ENCODE peak calls at places on chromosomes 5 and 9, in seven cellular contexts. One of them, this sample, is unnamed.

GRCh38 chr5:204966-205670 is 12.8 kb downstream of the CCDC127 start:
- DNase-seq in heart left ventricle: no peak
- DNase-seq in astrocyte: no peak
- DNase-seq in 8988T: no peak
- DNase-seq in stimulated activated CD8-positive, alpha-beta memory T cell treated with anti-CD3 and anti-CD28 coated beads, Interleukin-7, amount 100 ng/mL, for 24 hours: no peak
- DNase-seq in brain microvascular endothelial cell: no peak
- DNase-seq in Caki2: no peak
- DNase-seq in this sample: no peak

GRCh38 chr5:42848545-42848944 is 36.9 kb upstream of the SELENOP start:
- DNase-seq in heart left ventricle: no peak
- DNase-seq in astrocyte: no peak
- DNase-seq in 8988T: no peak
- DNase-seq in stimulated activated CD8-positive, alpha-beta memory T cell treated with anti-CD3 and anti-CD28 coated beads, Interleukin-7, amount 100 ng/mL, for 24 hours: no peak
- DNase-seq in brain microvascular endothelial cell: no peak
- DNase-seq in Caki2: no peak
- DNase-seq in this sample: no peak

GRCh38 chr5:178304761-178305645 is 72.4 kb upstream of the PHYKPL start:
- DNase-seq in heart left ventricle: no peak
- DNase-seq in astrocyte: no peak
- DNase-seq in 8988T: no peak
- DNase-seq in stimulated activated CD8-positive, alpha-beta memory T cell treated with anti-CD3 and anti-CD28 coated beads, Interleukin-7, amount 100 ng/mL, for 24 hours: no peak
- DNase-seq in brain microvascular endothelial cell: no peak
- DNase-seq in Caki2: no peak
- DNase-seq in this sample: no peak

GRCh38 chr5:120735076-120735475 is 271.0 kb downstream of the PRR16 start:
- DNase-seq in heart left ventricle: no peak
- DNase-seq in astrocyte: no peak
- DNase-seq in 8988T: no peak
- DNase-seq in stimulated activated CD8-positive, alpha-beta memory T cell treated with anti-CD3 and anti-CD28 coated beads, Interleukin-7, amount 100 ng/mL, for 24 hours: no peak
- DNase-seq in brain microvascular endothelial cell: no peak
- DNase-seq in Caki2: no peak
- DNase-seq in this sample: no peak

GRCh38 chr9:71446499-71447411 is 321.6 kb downstream of the CEMIP2 start:
- DNase-seq in heart left ventricle: peak
- DNase-seq in astrocyte: peak
- DNase-seq in 8988T: no peak
- DNase-seq in stimulated activated CD8-positive, alpha-beta memory T cell treated with anti-CD3 and anti-CD28 coated beads, Interleukin-7, amount 100 ng/mL, for 24 hours: peak
- DNase-seq in brain microvascular endothelial cell: peak
- DNase-seq in Caki2: peak
- DNase-seq in this sample: peak

GRCh38 chr5:130189961-130190360 is 285.7 kb downstream of the CHSY3 start:
- DNase-seq in heart left ventricle: no peak
- DNase-seq in astrocyte: no peak
- DNase-seq in 8988T: no peak
- DNase-seq in stimulated activated CD8-positive, alpha-beta memory T cell treated with anti-CD3 and anti-CD28 coated beads, Interleukin-7, amount 100 ng/mL, for 24 hours: no peak
- DNase-seq in brain microvascular endothelial cell: no peak
- DNase-seq in Caki2: no peak
- DNase-seq in this sample: no peak

GRCh38 chr9:98080346-98080745 is 23.8 kb downstream of the NANS start:
- DNase-seq in heart left ventricle: no peak
- DNase-seq in astrocyte: no peak
- DNase-seq in 8988T: no peak
- DNase-seq in stimulated activated CD8-positive, alpha-beta memory T cell treated with anti-CD3 and anti-CD28 coated beads, Interleukin-7, amount 100 ng/mL, for 24 hours: no peak
- DNase-seq in brain microvascular endothelial cell: no peak
- DNase-seq in Caki2: no peak
- DNase-seq in this sample: no peak

GRCh38 chr5:173920024-173920753 is 32.0 kb downstream of the CPEB4 start:
- DNase-seq in heart left ventricle: no peak
- DNase-seq in astrocyte: peak
- DNase-seq in 8988T: no peak
- DNase-seq in stimulated activated CD8-positive, alpha-beta memory T cell treated with anti-CD3 and anti-CD28 coated beads, Interleukin-7, amount 100 ng/mL, for 24 hours: no peak
- DNase-seq in brain microvascular endothelial cell: no peak
- DNase-seq in Caki2: no peak
- DNase-seq in this sample: no peak

GRCh38 chr9:70986984-70987383 is 134.4 kb downstream of the TRPM3 start:
- DNase-seq in heart left ventricle: no peak
- DNase-seq in astrocyte: no peak
- DNase-seq in 8988T: no peak
- DNase-seq in stimulated activated CD8-positive, alpha-beta memory T cell treated with anti-CD3 and anti-CD28 coated beads, Interleukin-7, amount 100 ng/mL, for 24 hours: no peak
- DNase-seq in brain microvascular endothelial cell: no peak
- DNase-seq in Caki2: no peak
- DNase-seq in this sample: no peak

GRCh38 chr5:61732376-61732775 is 400.3 kb downstream of the ZSWIM6 start:
- DNase-seq in heart left ventricle: no peak
- DNase-seq in astrocyte: peak
- DNase-seq in 8988T: no peak
- DNase-seq in stimulated activated CD8-positive, alpha-beta memory T cell treated with anti-CD3 and anti-CD28 coated beads, Interleukin-7, amount 100 ng/mL, for 24 hours: no peak
- DNase-seq in brain microvascular endothelial cell: no peak
- DNase-seq in Caki2: no peak
- DNase-seq in this sample: no peak

GRCh38 chr5:138972230-138972629 is 97.1 kb upstream of the LRRTM2 start:
- DNase-seq in heart left ventricle: no peak
- DNase-seq in astrocyte: no peak
- DNase-seq in 8988T: no peak
- DNase-seq in stimulated activated CD8-positive, alpha-beta memory T cell treated with anti-CD3 and anti-CD28 coated beads, Interleukin-7, amount 100 ng/mL, for 24 hours: no peak
- DNase-seq in brain microvascular endothelial cell: no peak
- DNase-seq in Caki2: no peak
- DNase-seq in this sample: no peak

GRCh38 chr5:21806943-21807342 is 1046.2 kb downstream of the CDH12 start:
- DNase-seq in heart left ventricle: no peak
- DNase-seq in astrocyte: no peak
- DNase-seq in 8988T: no peak
- DNase-seq in stimulated activated CD8-positive, alpha-beta memory T cell treated with anti-CD3 and anti-CD28 coated beads, Interleukin-7, amount 100 ng/mL, for 24 hours: no peak
- DNase-seq in brain microvascular endothelial cell: peak
- DNase-seq in Caki2: peak
- DNase-seq in this sample: no peak

GRCh38 chr5:150640311-150641005 is at the start of gene SYNPO:
- DNase-seq in heart left ventricle: peak
- DNase-seq in astrocyte: peak
- DNase-seq in 8988T: no peak
- DNase-seq in stimulated activated CD8-positive, alpha-beta memory T cell treated with anti-CD3 and anti-CD28 coated beads, Interleukin-7, amount 100 ng/mL, for 24 hours: no peak
- DNase-seq in brain microvascular endothelial cell: peak
- DNase-seq in Caki2: peak
- DNase-seq in this sample: peak

GRCh38 chr5:75463726-75464125 is 47.7 kb downstream of the CERT1 start:
- DNase-seq in heart left ventricle: no peak
- DNase-seq in astrocyte: no peak
- DNase-seq in 8988T: no peak
- DNase-seq in stimulated activated CD8-positive, alpha-beta memory T cell treated with anti-CD3 and anti-CD28 coated beads, Interleukin-7, amount 100 ng/mL, for 24 hours: no peak
- DNase-seq in brain microvascular endothelial cell: no peak
- DNase-seq in Caki2: peak
- DNase-seq in this sample: no peak

GRCh38 chr9:131666029-131666428 is 73.8 kb downstream of the RAPGEF1 start:
- DNase-seq in heart left ventricle: no peak
- DNase-seq in astrocyte: no peak
- DNase-seq in 8988T: no peak
- DNase-seq in stimulated activated CD8-positive, alpha-beta memory T cell treated with anti-CD3 and anti-CD28 coated beads, Interleukin-7, amount 100 ng/mL, for 24 hours: no peak
- DNase-seq in brain microvascular endothelial cell: no peak
- DNase-seq in Caki2: no peak
- DNase-seq in this sample: no peak

GRCh38 chr5:66821626-66822429 is 225.6 kb downstream of the MAST4 start:
- DNase-seq in heart left ventricle: no peak
- DNase-seq in astrocyte: no peak
- DNase-seq in 8988T: no peak
- DNase-seq in stimulated activated CD8-positive, alpha-beta memory T cell treated with anti-CD3 and anti-CD28 coated beads, Interleukin-7, amount 100 ng/mL, for 24 hours: peak
- DNase-seq in brain microvascular endothelial cell: no peak
- DNase-seq in Caki2: no peak
- DNase-seq in this sample: no peak

GRCh38 chr5:142713151-142713706 is 27.3 kb upstream of the FGF1 start:
- DNase-seq in heart left ventricle: peak
- DNase-seq in astrocyte: peak
- DNase-seq in 8988T: no peak
- DNase-seq in stimulated activated CD8-positive, alpha-beta memory T cell treated with anti-CD3 and anti-CD28 coated beads, Interleukin-7, amount 100 ng/mL, for 24 hours: peak
- DNase-seq in brain microvascular endothelial cell: peak
- DNase-seq in Caki2: peak
- DNase-seq in this sample: peak

GRCh38 chr5:90289837-90290236 is 119.7 kb downstream of the CETN3 start:
- DNase-seq in heart left ventricle: no peak
- DNase-seq in astrocyte: no peak
- DNase-seq in 8988T: no peak
- DNase-seq in stimulated activated CD8-positive, alpha-beta memory T cell treated with anti-CD3 and anti-CD28 coated beads, Interleukin-7, amount 100 ng/mL, for 24 hours: no peak
- DNase-seq in brain microvascular endothelial cell: no peak
- DNase-seq in Caki2: no peak
- DNase-seq in this sample: no peak

GRCh38 chr9:124016152-124017063 is 4.8 kb downstream of the LHX2 start:
- DNase-seq in heart left ventricle: no peak
- DNase-seq in astrocyte: no peak
- DNase-seq in 8988T: no peak
- DNase-seq in stimulated activated CD8-positive, alpha-beta memory T cell treated with anti-CD3 and anti-CD28 coated beads, Interleukin-7, amount 100 ng/mL, for 24 hours: no peak
- DNase-seq in brain microvascular endothelial cell: no peak
- DNase-seq in Caki2: no peak
- DNase-seq in this sample: peak

GRCh38 chr5:135056316-135057030 is 22.4 kb upstream of the PITX1 start:
- DNase-seq in heart left ventricle: no peak
- DNase-seq in astrocyte: no peak
- DNase-seq in 8988T: no peak
- DNase-seq in stimulated activated CD8-positive, alpha-beta memory T cell treated with anti-CD3 and anti-CD28 coated beads, Interleukin-7, amount 100 ng/mL, for 24 hours: no peak
- DNase-seq in brain microvascular endothelial cell: no peak
- DNase-seq in Caki2: no peak
- DNase-seq in this sample: no peak

GRCh38 chr9:136886610-136887597 is 588 bp downstream of the TRAF2 start:
- DNase-seq in heart left ventricle: no peak
- DNase-seq in astrocyte: no peak
- DNase-seq in 8988T: peak
- DNase-seq in stimulated activated CD8-positive, alpha-beta memory T cell treated with anti-CD3 and anti-CD28 coated beads, Interleukin-7, amount 100 ng/mL, for 24 hours: no peak
- DNase-seq in brain microvascular endothelial cell: no peak
- DNase-seq in Caki2: peak
- DNase-seq in this sample: peak

GRCh38 chr5:9173281-9174048 is 372.4 kb downstream of the SEMA5A start:
- DNase-seq in heart left ventricle: no peak
- DNase-seq in astrocyte: peak
- DNase-seq in 8988T: no peak
- DNase-seq in stimulated activated CD8-positive, alpha-beta memory T cell treated with anti-CD3 and anti-CD28 coated beads, Interleukin-7, amount 100 ng/mL, for 24 hours: no peak
- DNase-seq in brain microvascular endothelial cell: peak
- DNase-seq in Caki2: no peak
- DNase-seq in this sample: no peak

GRCh38 chr5:123549256-123549904 is 37.4 kb downstream of the CSNK1G3 start:
- DNase-seq in heart left ventricle: no peak
- DNase-seq in astrocyte: no peak
- DNase-seq in 8988T: no peak
- DNase-seq in stimulated activated CD8-positive, alpha-beta memory T cell treated with anti-CD3 and anti-CD28 coated beads, Interleukin-7, amount 100 ng/mL, for 24 hours: no peak
- DNase-seq in brain microvascular endothelial cell: no peak
- DNase-seq in Caki2: no peak
- DNase-seq in this sample: no peak

GRCh38 chr9:28234133-28234898 is 661.0 kb upstream of the C9orf72 start:
- DNase-seq in heart left ventricle: no peak
- DNase-seq in astrocyte: no peak
- DNase-seq in 8988T: no peak
- DNase-seq in stimulated activated CD8-positive, alpha-beta memory T cell treated with anti-CD3 and anti-CD28 coated beads, Interleukin-7, amount 100 ng/mL, for 24 hours: no peak
- DNase-seq in brain microvascular endothelial cell: peak
- DNase-seq in Caki2: no peak
- DNase-seq in this sample: no peak

GRCh38 chr9:137742698-137743097 is 123.9 kb downstream of the EHMT1 start:
- DNase-seq in heart left ventricle: no peak
- DNase-seq in astrocyte: no peak
- DNase-seq in 8988T: no peak
- DNase-seq in stimulated activated CD8-positive, alpha-beta memory T cell treated with anti-CD3 and anti-CD28 coated beads, Interleukin-7, amount 100 ng/mL, for 24 hours: no peak
- DNase-seq in brain microvascular endothelial cell: peak
- DNase-seq in Caki2: no peak
- DNase-seq in this sample: no peak

GRCh38 chr9:18256574-18256973 is 217.4 kb upstream of the ADAMTSL1 start:
- DNase-seq in heart left ventricle: no peak
- DNase-seq in astrocyte: no peak
- DNase-seq in 8988T: no peak
- DNase-seq in stimulated activated CD8-positive, alpha-beta memory T cell treated with anti-CD3 and anti-CD28 coated beads, Interleukin-7, amount 100 ng/mL, for 24 hours: no peak
- DNase-seq in brain microvascular endothelial cell: peak
- DNase-seq in Caki2: no peak
- DNase-seq in this sample: no peak

GRCh38 chr5:68891718-68892117 is 202.1 kb upstream of the SLC30A5 start:
- DNase-seq in heart left ventricle: no peak
- DNase-seq in astrocyte: no peak
- DNase-seq in 8988T: no peak
- DNase-seq in stimulated activated CD8-positive, alpha-beta memory T cell treated with anti-CD3 and anti-CD28 coated beads, Interleukin-7, amount 100 ng/mL, for 24 hours: no peak
- DNase-seq in brain microvascular endothelial cell: no peak
- DNase-seq in Caki2: no peak
- DNase-seq in this sample: no peak

GRCh38 chr5:134547579-134547978 is 22.1 kb downstream of the JADE2 start:
- DNase-seq in heart left ventricle: no peak
- DNase-seq in astrocyte: peak
- DNase-seq in 8988T: no peak
- DNase-seq in stimulated activated CD8-positive, alpha-beta memory T cell treated with anti-CD3 and anti-CD28 coated beads, Interleukin-7, amount 100 ng/mL, for 24 hours: no peak
- DNase-seq in brain microvascular endothelial cell: peak
- DNase-seq in Caki2: no peak
- DNase-seq in this sample: no peak

GRCh38 chr9:97572892-97573365 is 60.2 kb downstream of the TSTD2 start:
- DNase-seq in heart left ventricle: peak
- DNase-seq in astrocyte: no peak
- DNase-seq in 8988T: no peak
- DNase-seq in stimulated activated CD8-positive, alpha-beta memory T cell treated with anti-CD3 and anti-CD28 coated beads, Interleukin-7, amount 100 ng/mL, for 24 hours: no peak
- DNase-seq in brain microvascular endothelial cell: no peak
- DNase-seq in Caki2: no peak
- DNase-seq in this sample: no peak

GRCh38 chr5:55096186-55096585 is 6.3 kb upstream of the GZMA start:
- DNase-seq in heart left ventricle: no peak
- DNase-seq in astrocyte: no peak
- DNase-seq in 8988T: no peak
- DNase-seq in stimulated activated CD8-positive, alpha-beta memory T cell treated with anti-CD3 and anti-CD28 coated beads, Interleukin-7, amount 100 ng/mL, for 24 hours: no peak
- DNase-seq in brain microvascular endothelial cell: no peak
- DNase-seq in Caki2: no peak
- DNase-seq in this sample: no peak

GRCh38 chr9:78985084-78985738 is 586.6 kb upstream of the TLE4 start:
- DNase-seq in heart left ventricle: no peak
- DNase-seq in astrocyte: peak
- DNase-seq in 8988T: no peak
- DNase-seq in stimulated activated CD8-positive, alpha-beta memory T cell treated with anti-CD3 and anti-CD28 coated beads, Interleukin-7, amount 100 ng/mL, for 24 hours: no peak
- DNase-seq in brain microvascular endothelial cell: no peak
- DNase-seq in Caki2: peak
- DNase-seq in this sample: no peak

GRCh38 chr5:116465411-116465810 is 109.2 kb downstream of the SEMA6A start:
- DNase-seq in heart left ventricle: no peak
- DNase-seq in astrocyte: no peak
- DNase-seq in 8988T: no peak
- DNase-seq in stimulated activated CD8-positive, alpha-beta memory T cell treated with anti-CD3 and anti-CD28 coated beads, Interleukin-7, amount 100 ng/mL, for 24 hours: no peak
- DNase-seq in brain microvascular endothelial cell: no peak
- DNase-seq in Caki2: no peak
- DNase-seq in this sample: no peak

GRCh38 chr5:134124289-134125194 is 10.1 kb downstream of the TCF7 start:
- DNase-seq in heart left ventricle: no peak
- DNase-seq in astrocyte: peak
- DNase-seq in 8988T: no peak
- DNase-seq in stimulated activated CD8-positive, alpha-beta memory T cell treated with anti-CD3 and anti-CD28 coated beads, Interleukin-7, amount 100 ng/mL, for 24 hours: no peak
- DNase-seq in brain microvascular endothelial cell: no peak
- DNase-seq in Caki2: peak
- DNase-seq in this sample: no peak

GRCh38 chr9:92607088-92607487 is 62.8 kb downstream of the IPPK start:
- DNase-seq in heart left ventricle: no peak
- DNase-seq in astrocyte: peak
- DNase-seq in 8988T: no peak
- DNase-seq in stimulated activated CD8-positive, alpha-beta memory T cell treated with anti-CD3 and anti-CD28 coated beads, Interleukin-7, amount 100 ng/mL, for 24 hours: no peak
- DNase-seq in brain microvascular endothelial cell: peak
- DNase-seq in Caki2: no peak
- DNase-seq in this sample: no peak

GRCh38 chr5:159133041-159133741 is 33.5 kb upstream of the EBF1 start:
- DNase-seq in heart left ventricle: no peak
- DNase-seq in astrocyte: peak
- DNase-seq in 8988T: no peak
- DNase-seq in stimulated activated CD8-positive, alpha-beta memory T cell treated with anti-CD3 and anti-CD28 coated beads, Interleukin-7, amount 100 ng/mL, for 24 hours: no peak
- DNase-seq in brain microvascular endothelial cell: peak
- DNase-seq in Caki2: peak
- DNase-seq in this sample: no peak

GRCh38 chr9:19032411-19032810 is 598 bp downstream of the SAXO1 start:
- DNase-seq in heart left ventricle: no peak
- DNase-seq in astrocyte: no peak
- DNase-seq in 8988T: no peak
- DNase-seq in stimulated activated CD8-positive, alpha-beta memory T cell treated with anti-CD3 and anti-CD28 coated beads, Interleukin-7, amount 100 ng/mL, for 24 hours: no peak
- DNase-seq in brain microvascular endothelial cell: no peak
- DNase-seq in Caki2: no peak
- DNase-seq in this sample: no peak